ENCODE peak calls at places on chromosome 14, in six cellular contexts. Y is neural progenitor cell, F is fibroblast of lung, W is hepatocyte, M is Karpas-422, V is neuronal stem cell. H is an unnamed sample.

GRCh38 chr14:29743566-29743965 is 184.1 kb downstream of the PRKD1 start:
- DNase-seq in Y (no peak), V (no peak), F (no peak), W (no peak), M (no peak), H (no peak)

GRCh38 chr14:23532658-23533057 is 18.9 kb downstream of the ZFHX2 start:
- DNase-seq in W (no peak), Y (no peak), F (no peak), V (no peak), M (no peak), H (no peak)

GRCh38 chr14:76699209-76699608 is 62.1 kb upstream of the VASH1 start:
- DNase-seq in Y (no peak), F (no peak), V (no peak), W (no peak), M (no peak), H (no peak)

GRCh38 chr14:22220427-22220826 is 368.6 kb downstream of the DAD1 start:
- DNase-seq in W (peak; percentile 19), M (no peak), V (no peak), F (peak; percentile 35), Y (no peak), H (peak; percentile 68)

GRCh38 chr14:78358631-78359030 is 188.5 kb downstream of the NRXN3 start:
- DNase-seq in F (peak; percentile 14), W (no peak), M (no peak), V (no peak), Y (no peak), H (no peak)

GRCh38 chr14:101064121-101064661 is 160.7 kb upstream of the RTL1 start:
- DNase-seq in Y (no peak), F (no peak), M (no peak), W (no peak), V (no peak), H (no peak)

GRCh38 chr14:29548948-29549370 is 378.7 kb downstream of the PRKD1 start:
- DNase-seq in M (peak; percentile 77), F (peak; percentile 64), Y (peak; percentile 69), V (peak; percentile 47), W (peak; percentile 69), H (peak; percentile 77)

GRCh38 chr14:36451346-36452065 is 68.5 kb downstream of the NKX2-1 start:
- DNase-seq in Y (no peak), W (no peak), M (no peak), F (no peak), V (no peak), H (peak; percentile 22)

GRCh38 chr14:101982621-101983020 is 18.2 kb downstream of the DYNC1H1 start:
- DNase-seq in V (no peak), F (peak; percentile 27), Y (no peak), W (no peak), M (no peak), H (no peak)

GRCh38 chr14:80955434-80955939 is at the start of gene TSHR:
- DNase-seq in W (no peak), M (no peak), V (peak; percentile 5), F (peak; percentile 14), Y (peak; percentile 23), H (no peak)

GRCh38 chr14:102776761-102777710 is at the start of gene TRAF3:
- DNase-seq in Y (peak; percentile 83), V (no peak), F (peak; percentile 66), M (peak; percentile 90), W (peak; percentile 88), H (peak; percentile 58)

GRCh38 chr14:43937001-43937400 is 570.1 kb downstream of the FSCB start:
- DNase-seq in F (no peak), Y (no peak), M (no peak), V (no peak), W (no peak), H (no peak)

GRCh38 chr14:90985601-90986242 is 74.7 kb downstream of the RPS6KA5 start:
- DNase-seq in V (no peak), M (peak; percentile 46), Y (no peak), W (no peak), F (no peak), H (no peak)

GRCh38 chr14:89284368-89285058 is 132.5 kb downstream of the FOXN3 start:
- DNase-seq in M (no peak), V (no peak), Y (no peak), W (no peak), F (peak; percentile 88), H (no peak)

GRCh38 chr14:69543341-69544249 is 31.1 kb downstream of the CCDC177 start:
- DNase-seq in M (no peak), Y (peak; percentile 61), V (no peak), W (peak; percentile 66), F (peak; percentile 93), H (peak; percentile 95)

GRCh38 chr14:52801014-52801708 is 9.8 kb upstream of the GNPNAT1 start:
- DNase-seq in F (peak; percentile 93), V (no peak), W (no peak), Y (no peak), M (no peak), H (peak; percentile 78)

GRCh38 chr14:74642011-74642410 is 30.0 kb upstream of the LTBP2 start:
- DNase-seq in M (no peak), F (no peak), W (no peak), Y (no peak), V (no peak), H (no peak)

GRCh38 chr14:76784881-76785280 is 23.6 kb downstream of the VASH1 start:
- DNase-seq in Y (peak; percentile 94), V (peak; percentile 79), F (peak; percentile 71), W (peak; percentile 84), M (peak; percentile 86), H (peak; percentile 77)

GRCh38 chr14:88879016-88879415 is 54.6 kb downstream of the TTC8 start:
- DNase-seq in V (no peak), M (no peak), F (peak; percentile 89), Y (no peak), W (no peak), H (peak; percentile 86)

GRCh38 chr14:72825486-72825885 is 68.4 kb downstream of the DPF3 start:
- DNase-seq in F (no peak), W (no peak), Y (no peak), M (no peak), V (no peak), H (no peak)

GRCh38 chr14:100658514-100658886 is 68.2 kb upstream of the DLK1 start:
- DNase-seq in M (peak; percentile 59), Y (peak; percentile 50), W (peak; percentile 32), V (no peak), F (no peak), H (no peak)

GRCh38 chr14:44944107-44944506 is 17.6 kb downstream of the KLHL28 start:
- DNase-seq in M (no peak), Y (no peak), V (no peak), F (no peak), W (no peak), H (no peak)

GRCh38 chr14:99238234-99238633 is 33.8 kb downstream of the BCL11B start:
- DNase-seq in Y (no peak), V (no peak), F (no peak), W (no peak), M (no peak), H (no peak)

GRCh38 chr14:24436355-24437019 is 6.1 kb downstream of the SDR39U1 start:
- DNase-seq in Y (peak; percentile 66), F (peak; percentile 61), V (peak; percentile 48), W (peak; percentile 74), M (peak; percentile 89), H (peak; percentile 87)

GRCh38 chr14:50101417-50101816 is 15.0 kb downstream of the VCPKMT start:
- DNase-seq in Y (no peak), V (no peak), F (no peak), M (no peak), W (no peak), H (peak; percentile 55)

DNA sequence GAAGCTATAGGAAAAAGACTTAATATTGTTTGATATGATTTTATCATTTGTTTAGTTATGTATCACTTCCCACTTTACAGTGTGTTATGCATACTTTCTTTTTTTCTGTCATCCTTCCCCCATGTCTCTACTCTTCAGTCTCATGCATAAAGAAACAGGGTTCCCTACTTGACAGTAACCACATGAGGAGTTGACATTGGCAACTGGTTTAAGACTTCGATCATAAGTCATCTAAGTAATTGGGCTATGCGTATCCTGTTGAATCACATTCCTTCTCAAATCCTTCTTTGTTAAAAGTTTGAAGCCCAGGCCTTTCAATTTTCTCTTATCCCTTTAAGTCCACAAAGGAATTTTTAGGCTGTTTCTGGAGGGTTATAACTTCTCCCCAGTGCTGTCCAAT is 358.7 kb downstream of the RAD51B start:
- DNase-seq in Y (no peak), V (no peak), F (peak; percentile 77), M (no peak), W (no peak), H (peak; percentile 73)
- H2AFZ ChIP-seq in Y (no peak overlapping the region), V (no peak overlapping the region), F (no peak overlapping the region), M (no peak overlapping the region), W (no peak overlapping the region), H (no peak overlapping the region)

DNA sequence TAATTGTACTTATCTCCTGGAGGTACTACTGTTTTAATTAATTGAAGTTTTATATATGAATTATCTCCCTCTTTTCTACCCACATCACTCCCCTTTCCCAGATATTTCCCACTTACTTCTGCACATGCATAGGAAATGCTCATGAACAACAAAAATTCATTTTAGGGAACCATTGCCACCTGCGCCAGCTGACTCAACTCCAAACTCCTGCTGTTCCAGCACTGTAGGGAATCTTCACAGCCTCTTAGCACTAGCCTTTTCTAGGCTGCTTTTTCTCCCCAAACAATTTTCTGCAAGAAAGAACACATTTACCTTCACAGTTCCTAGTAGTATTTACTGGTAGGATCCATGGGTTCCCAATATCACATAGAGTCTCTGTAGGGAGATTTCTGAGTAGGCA is 268.4 kb downstream of the LRFN5 start:
- DNase-seq in M (no peak), F (no peak), W (no peak), V (no peak), Y (no peak), H (no peak)
- H3K4me2 ChIP-seq in M (no peak overlapping the region), F (no peak overlapping the region), W (no peak overlapping the region), V (no peak overlapping the region), Y (no peak overlapping the region), H (no peak overlapping the region)

GRCh38 chr14:70671652-70672327 is 30.1 kb downstream of the TTC9 start:
- DNase-seq in F (no peak), M (no peak), W (no peak), Y (peak; percentile 61), V (peak; percentile 4), H (no peak)
- H2AFZ ChIP-seq in F (no peak overlapping the region), M (no peak overlapping the region), W (no peak overlapping the region), Y (peak overlapping the region; percentile 11), V (no peak overlapping the region), H (no peak overlapping the region)

GRCh38 chr14:104886690-104887622 is 21.9 kb downstream of the CEP170B start:
- DNase-seq in Y (no peak), W (no peak), V (no peak), M (no peak), F (no peak), H (no peak)

GRCh38 chr14:104887623-104888488 is 22.8 kb downstream of the CEP170B start:
- DNase-seq in V (no peak), W (no peak), Y (no peak), M (no peak), F (no peak), H (no peak)

GRCh38 chr14:104888489-104889373 is 23.7 kb downstream of the CEP170B start:
- DNase-seq in W (no peak), M (no peak), Y (no peak), V (no peak), F (no peak), H (no peak)

GRCh38 chr14:104891121-104891551 is 26.1 kb downstream of the CEP170B start:
- DNase-seq in V (no peak), W (peak; percentile 3), Y (no peak), M (no peak), F (no peak), H (no peak)

DNA sequence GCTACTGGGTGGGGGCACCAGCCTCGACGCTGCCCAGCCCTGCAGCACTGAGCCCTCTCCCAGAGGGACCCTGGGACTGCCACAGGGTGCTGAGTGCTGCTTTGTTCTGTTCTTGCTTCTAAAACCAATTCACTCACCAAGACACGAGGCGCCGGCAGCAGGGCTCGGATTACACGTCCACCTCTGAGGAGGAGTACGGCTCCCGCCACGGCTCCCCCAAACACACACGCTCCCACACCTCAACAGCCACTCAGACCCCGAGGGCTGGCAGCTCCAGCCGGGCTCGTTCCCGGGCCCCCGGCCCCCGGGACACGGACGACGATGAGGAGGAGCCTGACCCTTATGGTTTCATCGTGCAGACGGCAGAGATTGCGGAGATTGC is 24.3 kb downstream of the CEP170B start:
- DNase-seq in V (no peak), M (no peak), Y (peak; percentile 42), W (no peak), F (no peak), H (no peak)
- H3K4me2 ChIP-seq in V (no peak overlapping the region), M (no peak overlapping the region), Y (no peak overlapping the region), W (no peak overlapping the region), F (no peak overlapping the region), H (no peak overlapping the region)